ENCODE peak calls at places on chromosomes 4 and X, in five cellular contexts. C is activated T-cell treated with anti-CD3 and anti-CD28 coated beads for 48 hours, J is hippocampal formation, I is WTC11, Q is neural progenitor cell. G is an unnamed sample.

GRCh38 chrX:153646620-153647373 is at the start of gene DUSP9:
- DNase-seq in C (no peak), I (peak), J (no peak), Q (peak), G (no peak)

GRCh38 chrX:74613350-74614192 is 853 bp downstream of the RLIM start:
- DNase-seq in Q (peak), C (no peak), I (no peak), J (no peak), G (no peak)

GRCh38 chr4:131531087-131531486 is 1618.0 kb upstream of the PCDH10 start:
- DNase-seq in C (no peak), J (no peak), I (no peak), Q (no peak), G (no peak)

GRCh38 chr4:180757927-180758326 is 1485.3 kb upstream of the TENM3 start:
- DNase-seq in I (no peak), Q (no peak), C (no peak), J (no peak), G (no peak)

GRCh38 chr4:68569466-68570121 is 6.5 kb downstream of the UGT2B17 start:
- DNase-seq in C (no peak), Q (no peak), I (no peak), J (no peak), G (no peak)

GRCh38 chr4:71147261-71147660 is 153.8 kb downstream of the DCK start:
- DNase-seq in I (no peak), J (no peak), C (no peak), Q (no peak), G (no peak)

GRCh38 chr4:41524446-41524845 is 13.5 kb upstream of the LIMCH1 start:
- DNase-seq in C (no peak), J (no peak), Q (no peak), I (no peak), G (no peak)

GRCh38 chr4:7847206-7847605 is 92.5 kb downstream of the AFAP1 start:
- DNase-seq in I (no peak), Q (no peak), J (no peak), C (no peak), G (no peak)

GRCh38 chr4:86924805-86925204 is 10.0 kb upstream of the AFF1 start:
- DNase-seq in J (no peak), I (no peak), C (no peak), Q (no peak), G (no peak)

GRCh38 chrX:130402211-130402684 is 461 bp downstream of the RBMX2 start:
- DNase-seq in Q (no peak), C (no peak), J (no peak), I (no peak), G (no peak)

GRCh38 chr4:180560896-180561295 is 1682.3 kb upstream of the TENM3 start:
- DNase-seq in J (no peak), C (no peak), I (no peak), Q (no peak), G (no peak)

GRCh38 chr4:150572704-150573504 is 9.0 kb upstream of the MAB21L2 start:
- DNase-seq in I (no peak), J (no peak), Q (no peak), C (no peak), G (no peak)

GRCh38 chr4:6779667-6780565 is 2.6 kb upstream of the KIAA0232 start:
- DNase-seq in Q (peak), I (no peak), J (no peak), C (no peak), G (peak)

GRCh38 chr4:84177831-84178230 is 321.3 kb downstream of the NKX6-1 start:
- DNase-seq in J (no peak), Q (no peak), I (no peak), C (no peak), G (no peak)

GRCh38 chr4:121736735-121737351 is 28.1 kb downstream of the SMIM43 start:
- DNase-seq in I (no peak), C (no peak), Q (peak), J (peak), G (no peak)

GRCh38 chr4:183633476-183634058 is 25.4 kb downstream of the RWDD4 start:
- DNase-seq in C (no peak), I (no peak), Q (no peak), J (no peak), G (no peak)

G was measured in brain pericyte.